ENCODE peak calls at places on chromosomes 6 and 20, in seven cellular contexts. U is fibroblast of the conjunctiva, I is fibroblast of pulmonary artery, F is EH, P is ovary, R is heart right ventricle, V is Right ventricle myocardium superior. Y is an unnamed sample.
A peak's percentile ranks its signal among the peaks of the same experiment; 100 is the strongest.

GRCh38 chr6:38391909-38392614 is 247.7 kb downstream of the BTBD9 start:
- DNase-seq in U (no peak), I (peak; percentile 17), F (peak; percentile 61), P (no peak), R (no peak), V (no peak), Y (no peak)

GRCh38 chr20:46991850-46992639 is 97.4 kb downstream of the EYA2 start:
- DNase-seq in U (no peak), I (no peak), F (no peak), P (no peak), R (no peak), V (no peak), Y (no peak)

GRCh38 chr20:33673411-33674293 is 576 bp downstream of the NECAB3 start:
- DNase-seq in U (no peak), I (no peak), F (peak; percentile 30), P (no peak), R (no peak), V (no peak), Y (no peak)

GRCh38 chr6:150721411-150722266 is 122.0 kb downstream of the PLEKHG1 start:
- DNase-seq in U (no peak), I (no peak), F (no peak), P (no peak), R (no peak), V (no peak), Y (no peak)

GRCh38 chr20:58436868-58437645 is 48.0 kb downstream of the VAPB start:
- DNase-seq in U (no peak), I (no peak), F (no peak), P (no peak), R (no peak), V (no peak), Y (no peak)

GRCh38 chr6:149032599-149033405 is 284.7 kb upstream of the TAB2 start:
- DNase-seq in U (peak; percentile 77), I (peak; percentile 92), F (peak; percentile 97), P (peak; percentile 61), R (no peak), V (no peak), Y (no peak)

GRCh38 chr6:137872071-137872470 is 5.0 kb downstream of the TNFAIP3 start:
- DNase-seq in U (no peak), I (no peak), F (peak; percentile 79), P (no peak), R (no peak), V (no peak), Y (no peak)

GRCh38 chr6:166330612-166331011 is 11.7 kb downstream of the SFT2D1 start:
- DNase-seq in U (peak; percentile 12), I (peak; percentile 42), F (no peak), P (no peak), R (peak; percentile 67), V (peak; percentile 74), Y (no peak)

GRCh38 chr6:7628479-7628878 is 38.5 kb downstream of the SNRNP48 start:
- DNase-seq in U (no peak), I (peak; percentile 60), F (no peak), P (no peak), R (no peak), V (no peak), Y (no peak)

GRCh38 chr6:159961523-159961922 is 7.4 kb upstream of the IGF2R start:
- DNase-seq in U (no peak), I (no peak), F (peak; percentile 64), P (no peak), R (no peak), V (no peak), Y (no peak)

GRCh38 chr6:16966821-16967817 is 134.7 kb upstream of the STMND1 start:
- DNase-seq in U (no peak), I (no peak), F (peak; percentile 39), P (no peak), R (no peak), V (no peak), Y (no peak)

GRCh38 chr6:73062837-73063236 is 162.5 kb downstream of the KHDC1L start:
- DNase-seq in U (no peak), I (peak; percentile 38), F (peak; percentile 68), P (no peak), R (no peak), V (no peak), Y (no peak)

GRCh38 chr6:154508573-154509375 is 1.7 kb downstream of the CNKSR3 start:
- DNase-seq in U (no peak), I (no peak), F (peak; percentile 46), P (no peak), R (no peak), V (no peak), Y (no peak)

GRCh38 chr6:39063520-39063919 is 14.9 kb downstream of the GLP1R start:
- DNase-seq in U (no peak), I (no peak), F (no peak), P (no peak), R (no peak), V (no peak), Y (no peak)

GRCh38 chr20:1301031-1301529 is 27.9 kb downstream of the SDCBP2 start:
- DNase-seq in U (no peak), I (peak; percentile 69), F (peak; percentile 78), P (no peak), R (no peak), V (no peak), Y (peak; percentile 74)

GRCh38 chr6:40695114-40695513 is 108.0 kb upstream of the LRFN2 start:
- DNase-seq in U (no peak), I (no peak), F (peak; percentile 16), P (no peak), R (no peak), V (no peak), Y (no peak)

GRCh38 chr20:36121981-36122930 is 32.3 kb upstream of the EPB41L1 start:
- DNase-seq in U (no peak), I (no peak), F (no peak), P (no peak), R (no peak), V (no peak), Y (no peak)

GRCh38 chr6:34497411-34497810 is 31.5 kb downstream of the PACSIN1 start:
- DNase-seq in U (no peak), I (no peak), F (no peak), P (no peak), R (no peak), V (no peak), Y (no peak)

GRCh38 chr6:158903801-158904200 is 84.6 kb upstream of the EZR start:
- DNase-seq in U (no peak), I (no peak), F (no peak), P (no peak), R (no peak), V (no peak), Y (no peak)

GRCh38 chr6:105810105-105810921 is 275.8 kb upstream of the PRDM1 start:
- DNase-seq in U (peak; percentile 88), I (peak; percentile 38), F (peak; percentile 95), P (no peak), R (peak; percentile 23), V (no peak), Y (no peak)

GRCh38 chr6:157629220-157629619 is 193.8 kb upstream of the SNX9 start:
- DNase-seq in U (no peak), I (peak; percentile 26), F (peak; percentile 35), P (no peak), R (no peak), V (no peak), Y (no peak)

GRCh38 chr6:109493865-109494264 is 10.8 kb upstream of the ZBTB24 start:
- DNase-seq in U (no peak), I (no peak), F (no peak), P (no peak), R (no peak), V (no peak), Y (no peak)

Y was measured in T-helper 1 cell.